ENCODE peak calls at places on chromosomes 13 and 19, in seven cellular contexts. E is natural killer cell; W is kidney; X is endothelial cell; K is nephron progenitor cell; U is hepatocyte; D is CD8-positive, alpha-beta T cell. J is an unnamed sample.

GRCh38 chr13:66462187-66462586 is 767.9 kb downstream of the PCDH9 start:
- DNase-seq in E (no peak), W (no peak), X (no peak), K (no peak), U (no peak), D (no peak), J (no peak)

GRCh38 chr13:79867248-79867647 is 386.3 kb downstream of the NDFIP2 start:
- DNase-seq in E (no peak), W (no peak), X (no peak), K (no peak), U (no peak), D (no peak), J (no peak)

GRCh38 chr13:21355304-21355703 is 103.8 kb downstream of the ZDHHC20 start:
- DNase-seq in E (no peak), W (no peak), X (no peak), K (no peak), U (no peak), D (no peak), J (no peak)

GRCh38 chr19:18014197-18014596 is 6.2 kb downstream of the ARRDC2 start:
- DNase-seq in E (no peak), W (no peak), X (no peak), K (no peak), U (no peak), D (peak), J (no peak)

GRCh38 chr19:42284641-42285341 is 15.7 kb downstream of the CIC start:
- DNase-seq in E (no peak), W (peak), X (no peak), K (no peak), U (peak), D (no peak), J (no peak)

GRCh38 chr13:44084146-44084545 is 204.4 kb downstream of the LACC1 start:
- DNase-seq in E (no peak), W (no peak), X (no peak), K (no peak), U (no peak), D (no peak), J (no peak)

GRCh38 chr13:40190656-40191100 is 475.8 kb downstream of the FOXO1 start:
- DNase-seq in E (no peak), W (no peak), X (no peak), K (no peak), U (peak), D (peak), J (no peak)

GRCh38 chr19:29216021-29216420 is 3.1 kb upstream of the UQCRFS1 start:
- DNase-seq in E (no peak), W (no peak), X (no peak), K (no peak), U (no peak), D (no peak), J (no peak)

GRCh38 chr13:100954430-100955361 is 280.1 kb upstream of the TMTC4 start:
- DNase-seq in E (no peak), W (no peak), X (no peak), K (no peak), U (no peak), D (no peak), J (no peak)

GRCh38 chr19:17555929-17556813 is 722 bp downstream of the COLGALT1 start:
- DNase-seq in E (no peak), W (peak), X (peak), K (peak), U (peak), D (no peak), J (peak)

GRCh38 chr19:43464089-43464775 is 1.2 kb downstream of the LYPD3 start:
- DNase-seq in E (peak), W (peak), X (peak), K (peak), U (peak), D (no peak), J (peak)

GRCh38 chr19:17243854-17244617 is 1.7 kb downstream of the NR2F6 start:
- DNase-seq in E (no peak), W (peak), X (peak), K (peak), U (peak), D (no peak), J (no peak)

GRCh38 chr13:85174291-85174690 is 624.9 kb downstream of the SLITRK6 start:
- DNase-seq in E (no peak), W (no peak), X (no peak), K (no peak), U (no peak), D (no peak), J (no peak)

GRCh38 chr13:98508280-98509074 is 68.4 kb downstream of the STK24 start:
- DNase-seq in E (no peak), W (no peak), X (no peak), K (no peak), U (no peak), D (no peak), J (no peak)

GRCh38 chr13:112097770-112098169 is 30.8 kb downstream of the SOX1 start:
- DNase-seq in E (no peak), W (no peak), X (no peak), K (no peak), U (no peak), D (no peak), J (no peak)

GRCh38 chr13:94674609-94675348 is 37.6 kb downstream of the SOX21 start:
- DNase-seq in E (no peak), W (no peak), X (peak), K (peak), U (peak), D (peak), J (no peak)

GRCh38 chr13:20197361-20197834 is 4.7 kb upstream of the GJB2 start:
- DNase-seq in E (no peak), W (no peak), X (no peak), K (no peak), U (peak), D (peak), J (no peak)

GRCh38 chr13:73938375-73939070 is 195.7 kb downstream of the KLF12 start:
- DNase-seq in E (no peak), W (no peak), X (no peak), K (no peak), U (peak), D (no peak), J (no peak)

GRCh38 chr13:35346494-35346893 is 130.0 kb downstream of the MAB21L1 start:
- DNase-seq in E (no peak), W (no peak), X (no peak), K (no peak), U (no peak), D (no peak), J (no peak)

GRCh38 chr19:13299838-13300237 is 149.6 kb downstream of the IER2 start:
- DNase-seq in E (no peak), W (no peak), X (no peak), K (no peak), U (no peak), D (no peak), J (no peak)

GRCh38 chr19:6038634-6039405 is 60.9 kb upstream of the RANBP3 start:
- DNase-seq in E (peak), W (no peak), X (no peak), K (no peak), U (no peak), D (no peak), J (no peak)

GRCh38 chr19:52748336-52748950 is 13.6 kb upstream of the ZNF611 start:
- DNase-seq in E (no peak), W (no peak), X (peak), K (no peak), U (peak), D (peak), J (no peak)

GRCh38 chr19:12544401-12544876 is 6.8 kb downstream of the ZNF564 start:
- DNase-seq in E (no peak), W (no peak), X (no peak), K (no peak), U (no peak), D (no peak), J (no peak)

GRCh38 chr19:13260883-13261653 is 110.9 kb downstream of the IER2 start:
- DNase-seq in E (no peak), W (no peak), X (no peak), K (no peak), U (peak), D (no peak), J (peak)

GRCh38 chr19:11196406-11197287 is 698 bp downstream of the KANK2 start:
- DNase-seq in E (no peak), W (peak), X (peak), K (peak), U (peak), D (no peak), J (no peak)

GRCh38 chr13:91401916-91402315 is 3.5 kb downstream of the GPC5 start:
- DNase-seq in E (no peak), W (no peak), X (no peak), K (no peak), U (no peak), D (no peak), J (no peak)

GRCh38 chr19:30228113-30228725 is 144.0 kb upstream of the ZNF536 start:
- DNase-seq in E (no peak), W (no peak), X (no peak), K (peak), U (peak), D (no peak), J (no peak)

GRCh38 chr13:73622375-73622774 is 511.8 kb downstream of the KLF12 start:
- DNase-seq in E (no peak), W (no peak), X (no peak), K (no peak), U (no peak), D (no peak), J (no peak)

GRCh38 chr19:39327990-39328705 is 7.5 kb upstream of the LRFN1 start:
- DNase-seq in E (peak), W (peak), X (peak), K (peak), U (peak), D (peak), J (peak)

GRCh38 chr19:8459520-8460260 is 14.9 kb downstream of the HNRNPM start:
- DNase-seq in E (no peak), W (no peak), X (no peak), K (no peak), U (no peak), D (no peak), J (no peak)

GRCh38 chr19:45769054-45769782 is at the start of gene SIX5:
- DNase-seq in E (peak), W (peak), X (peak), K (peak), U (peak), D (peak), J (no peak)

GRCh38 chr13:114064516-114065140 is 67.8 kb downstream of the RASA3 start:
- DNase-seq in E (no peak), W (peak), X (no peak), K (no peak), U (no peak), D (no peak), J (no peak)

GRCh38 chr13:39676315-39676876 is 20.9 kb downstream of the COG6 start:
- DNase-seq in E (no peak), W (no peak), X (no peak), K (no peak), U (peak), D (peak), J (no peak)

GRCh38 chr19:42352216-42352892 is 26.9 kb downstream of the MEGF8 start:
- DNase-seq in E (no peak), W (no peak), X (no peak), K (no peak), U (no peak), D (no peak), J (no peak)

GRCh38 chr13:57557979-57558529 is 73.5 kb upstream of the PCDH17 start:
- DNase-seq in E (no peak), W (no peak), X (no peak), K (no peak), U (peak), D (no peak), J (no peak)

GRCh38 chr19:42287017-42287825 is 14.7 kb upstream of the PRR19 start:
- DNase-seq in E (no peak), W (peak), X (no peak), K (no peak), U (no peak), D (no peak), J (no peak)

GRCh38 chr19:52307275-52307674 is 10.3 kb downstream of the ZNF480 start:
- DNase-seq in E (no peak), W (no peak), X (no peak), K (peak), U (no peak), D (peak), J (no peak)

GRCh38 chr19:55468054-55468393 is 3.5 kb upstream of the C19orf85 start:
- DNase-seq in E (no peak), W (no peak), X (no peak), K (no peak), U (no peak), D (no peak), J (no peak)
- TF ChIP-seq CTCF in E (peak), W (no peak), X (peak), K (no peak), U (no peak), D (peak), J (peak)

GRCh38 chr19:33301011-33301899 is 1.1 kb downstream of the CEBPA start:
- DNase-seq in E (no peak), W (peak), X (peak), K (peak), U (no peak), D (no peak), J (no peak)

GRCh38 chr19:33301900-33302174 is 497 bp downstream of the CEBPA start:
- DNase-seq in E (no peak), W (no peak), X (no peak), K (peak), U (no peak), D (no peak), J (no peak)

GRCh38 chr19:33303791-33304759 is 1.7 kb upstream of the CEBPA start:
- DNase-seq in E (no peak), W (peak), X (no peak), K (no peak), U (peak), D (no peak), J (no peak)

GRCh38 chr19:33302974-33303790 is 848 bp upstream of the CEBPA start:
- DNase-seq in E (peak), W (peak), X (peak), K (peak), U (peak), D (no peak), J (no peak)

DNA sequence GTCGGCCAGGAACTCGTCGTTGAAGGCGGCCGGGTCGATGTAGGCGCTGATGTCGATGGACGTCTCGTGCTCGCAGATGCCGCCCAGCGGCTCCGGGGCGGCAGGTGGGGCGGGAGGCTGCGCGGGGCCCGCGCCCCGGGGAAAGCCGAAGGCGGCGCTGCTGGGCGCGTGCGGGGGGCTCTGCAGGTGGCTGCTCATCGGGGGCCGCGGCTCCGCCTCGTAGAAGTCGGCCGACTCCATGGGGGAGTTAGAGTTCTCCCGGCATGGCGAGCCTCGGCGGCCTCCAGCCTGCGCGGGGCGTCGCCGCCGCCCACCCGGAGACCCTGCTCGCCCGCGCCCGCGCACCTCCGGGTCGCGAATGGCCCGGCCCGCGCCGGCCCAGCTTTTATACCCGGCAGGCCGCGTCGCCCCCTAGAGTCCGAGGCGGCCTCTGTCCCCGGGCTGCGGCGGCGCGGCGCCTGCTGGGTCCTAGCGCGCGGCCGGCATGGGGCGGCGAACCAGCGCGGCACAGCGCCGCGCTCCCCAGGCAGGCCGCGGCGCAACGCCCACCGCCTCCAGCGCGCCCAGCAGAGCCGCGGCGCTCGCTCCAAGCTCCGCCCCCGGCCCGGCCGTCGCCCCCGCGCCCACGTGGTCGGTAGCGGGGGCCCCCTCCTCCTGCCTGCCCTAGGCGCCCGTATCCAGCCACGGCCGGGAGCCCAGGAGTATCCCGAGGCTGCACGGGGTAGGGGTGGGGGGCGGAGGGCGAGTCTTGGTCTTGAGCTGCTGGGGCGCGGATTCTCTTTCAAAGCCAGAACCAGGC is at the start of gene CEBPA:
- DNase-seq in E (peak), W (peak), X (peak), K (peak), U (peak), D (peak), J (peak)
- TF ChIP-seq CTCF in E (peak), W (peak), X (peak), K (no peak), U (peak), D (no peak), J (peak)

GRCh38 chr19:3554254-3555083 is 2.9 kb downstream of the MFSD12 start:
- DNase-seq in E (no peak), W (no peak), X (no peak), K (no peak), U (no peak), D (peak), J (no peak)
- TF ChIP-seq CTCF in E (no peak), W (no peak), X (no peak), K (no peak), U (no peak), D (no peak), J (no peak)

GRCh38 chr19:40603071-40603718 is 2.0 kb downstream of the LTBP4 start:
- DNase-seq in E (no peak), W (no peak), X (no peak), K (no peak), U (peak), D (no peak), J (no peak)
- TF ChIP-seq CTCF in E (no peak), W (no peak), X (no peak), K (no peak), U (no peak), D (no peak), J (no peak)

GRCh38 chr13:110684388-110685056 is 21.4 kb downstream of the CARS2 start:
- DNase-seq in E (no peak), W (no peak), X (no peak), K (no peak), U (peak), D (no peak), J (no peak)

GRCh38 chr13:110683203-110683883 is 22.6 kb downstream of the CARS2 start:
- DNase-seq in E (no peak), W (no peak), X (no peak), K (no peak), U (no peak), D (no peak), J (no peak)

GRCh38 chr13:110681868-110682550 is 23.9 kb downstream of the CARS2 start:
- DNase-seq in E (no peak), W (no peak), X (no peak), K (no peak), U (no peak), D (no peak), J (no peak)

GRCh38 chr13:110683921-110684320 is 22.0 kb downstream of the CARS2 start:
- DNase-seq in E (no peak), W (no peak), X (no peak), K (no peak), U (no peak), D (no peak), J (no peak)

GRCh38 chr13:110682746-110683145 is 23.2 kb downstream of the CARS2 start:
- DNase-seq in E (no peak), W (no peak), X (no peak), K (no peak), U (no peak), D (no peak), J (no peak)
- TF ChIP-seq CTCF in E (no peak), W (no peak), X (no peak), K (no peak), U (no peak), D (no peak), J (no peak)

DNA sequence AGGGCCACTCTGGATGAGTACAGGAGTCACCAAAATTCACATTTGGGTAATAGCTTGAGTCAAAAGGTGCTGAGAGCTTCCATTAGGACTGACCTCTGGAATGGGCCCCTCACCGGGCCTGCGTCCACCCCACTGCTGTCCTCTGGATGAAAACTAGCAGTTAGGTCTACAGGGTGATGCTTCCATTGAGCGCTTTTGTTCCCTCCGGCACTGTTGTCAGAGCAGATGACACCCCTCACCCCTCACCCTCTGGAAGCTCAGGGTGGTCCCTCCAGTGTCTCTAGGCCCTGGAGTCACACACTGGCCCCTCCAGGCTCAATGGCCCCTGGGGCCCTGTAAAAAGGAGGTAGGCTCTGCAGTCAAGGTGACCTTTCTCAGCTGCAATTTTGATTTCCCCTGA is 187.8 kb upstream of the GPR12 start:
- DNase-seq in E (no peak), W (no peak), X (no peak), K (no peak), U (no peak), D (no peak), J (no peak)
- TF ChIP-seq CTCF in E (no peak), W (no peak), X (no peak), K (no peak), U (no peak), D (no peak), J (no peak)

GRCh38 chr13:78806457-78806856 is 147.5 kb upstream of the OBI1 start:
- DNase-seq in E (no peak), W (no peak), X (peak), K (no peak), U (no peak), D (no peak), J (no peak)
- TF ChIP-seq CTCF in E (no peak), W (no peak), X (peak), K (peak), U (peak), D (peak), J (peak)

DNA sequence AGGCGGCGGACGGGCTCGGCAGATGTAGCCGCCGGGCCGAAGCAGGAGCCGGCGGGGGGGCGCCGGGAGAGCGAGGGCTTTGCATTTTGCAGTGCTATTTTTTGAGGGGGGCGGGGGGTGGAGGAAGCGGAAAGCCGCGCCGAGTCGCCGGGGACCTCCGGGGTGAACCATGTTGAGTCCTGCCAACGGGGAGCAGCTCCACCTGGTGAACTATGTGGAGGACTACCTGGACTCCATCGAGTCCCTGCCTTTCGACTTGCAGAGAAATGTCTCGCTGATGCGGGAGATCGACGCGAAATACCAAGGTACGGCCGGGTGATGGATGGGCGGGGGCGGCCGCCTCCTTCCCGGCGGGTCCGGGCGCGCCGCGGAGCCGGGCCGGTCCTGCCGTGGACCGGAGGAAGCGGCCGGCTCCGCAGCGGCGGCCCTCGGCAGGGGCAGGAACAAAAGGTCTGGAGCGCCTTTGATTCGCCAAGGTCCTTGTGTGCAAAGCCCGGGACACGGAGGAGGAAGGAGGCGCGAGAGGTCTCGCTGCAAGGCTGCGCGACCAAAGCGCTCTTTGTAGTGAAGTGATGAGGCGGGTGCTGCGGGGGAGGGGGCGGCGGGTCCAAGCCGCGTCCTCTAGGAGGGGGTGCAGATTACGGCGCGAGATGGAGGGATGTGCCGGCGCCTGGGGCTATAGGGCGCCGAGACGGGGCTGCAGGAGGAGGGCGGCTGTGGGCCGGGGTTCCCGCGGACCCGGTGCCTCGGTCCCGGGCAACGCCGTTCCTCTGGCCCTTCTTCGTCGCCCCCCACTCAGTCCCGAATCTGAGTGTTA is 689 bp downstream of the ING1 start:
- DNase-seq in E (peak), W (peak), X (peak), K (peak), U (peak), D (peak), J (no peak)
- TF ChIP-seq CTCF in E (no peak), W (no peak), X (no peak), K (no peak), U (peak), D (no peak), J (no peak)

GRCh38 chr13:47146991-47147783 is 250.3 kb upstream of the HTR2A start:
- DNase-seq in E (no peak), W (no peak), X (no peak), K (no peak), U (no peak), D (no peak), J (no peak)
- TF ChIP-seq CTCF in E (no peak), W (no peak), X (no peak), K (no peak), U (no peak), D (no peak), J (no peak)